ENCODE peak calls at places on chromosomes 5 and 9, in eight cellular contexts. P is cardiac septum; S is cerebellar cortex; H is choroid plexus epithelial cell; V is psoas muscle; K is activated CD4-positive, alpha-beta T cell treated with anti-CD3 and anti-CD28 coated beads, Interleukin-2, amount 10 ng/mL, durations not matched to agents 7 days and 5 days; Y is T-cell; A is activated naive CD4-positive, alpha-beta T cell. B is an unnamed sample.

GRCh38 chr5:172478256-172478655 is 23.9 kb upstream of the SH3PXD2B start:
- DNase-seq in P (peak; percentile 31), S (no peak), H (no peak), V (no peak), K (no peak), Y (no peak), A (no peak), B (no peak)

GRCh38 chr5:177312649-177313181 is 1.0 kb upstream of the MXD3 start:
- DNase-seq in P (no peak), S (no peak), H (no peak), V (no peak), K (peak; percentile 74), Y (no peak), A (no peak), B (no peak)

GRCh38 chr9:76181781-76182180 is 212.4 kb downstream of the RFK start:
- DNase-seq in P (no peak), S (no peak), H (no peak), V (no peak), K (no peak), Y (no peak), A (no peak), B (no peak)

GRCh38 chr9:98708933-98709911 is at the start of gene GABBR2:
- DNase-seq in P (no peak), S (no peak), H (no peak), V (no peak), K (no peak), Y (no peak), A (no peak), B (no peak)

GRCh38 chr5:125485003-125485641 is 738.7 kb upstream of the ZNF608 start:
- DNase-seq in P (no peak), S (peak; percentile 72), H (peak; percentile 95), V (no peak), K (no peak), Y (no peak), A (no peak), B (peak; percentile 12)

GRCh38 chr5:172035039-172035438 is 28.6 kb upstream of the FBXW11 start:
- DNase-seq in P (peak; percentile 24), S (no peak), H (no peak), V (no peak), K (no peak), Y (no peak), A (no peak), B (no peak)

GRCh38 chr9:97076238-97076637 is 37.3 kb upstream of the CTSV start:
- DNase-seq in P (no peak), S (no peak), H (no peak), V (no peak), K (no peak), Y (no peak), A (no peak), B (no peak)

GRCh38 chr9:79660615-79661014 is 88.8 kb downstream of the TLE4 start:
- DNase-seq in P (no peak), S (peak; percentile 82), H (no peak), V (no peak), K (no peak), Y (no peak), A (no peak), B (no peak)

GRCh38 chr5:73513996-73514395 is 15.8 kb downstream of the BTF3 start:
- DNase-seq in P (no peak), S (no peak), H (no peak), V (no peak), K (no peak), Y (no peak), A (no peak), B (no peak)

GRCh38 chr5:135729582-135729879 is 104.9 kb upstream of the SLC25A48 start:
- DNase-seq in P (no peak), S (peak; percentile 11), H (peak; percentile 14), V (no peak), K (no peak), Y (no peak), A (no peak), B (no peak)

GRCh38 chr5:5629579-5629978 is 207.1 kb downstream of the ICE1 start:
- DNase-seq in P (no peak), S (no peak), H (peak; percentile 43), V (no peak), K (no peak), Y (no peak), A (no peak), B (no peak)

GRCh38 chr9:82234160-82234943 is 245.8 kb downstream of the SPATA31D1 start:
- DNase-seq in P (no peak), S (no peak), H (no peak), V (no peak), K (no peak), Y (no peak), A (no peak), B (no peak)

GRCh38 chr9:136728548-136729123 is 14.1 kb downstream of the LCN10 start:
- DNase-seq in P (no peak), S (peak; percentile 43), H (peak; percentile 39), V (peak; percentile 46), K (no peak), Y (no peak), A (no peak), B (no peak)

GRCh38 chr5:1507961-1508678 is 15.6 kb downstream of the LPCAT1 start:
- DNase-seq in P (peak; percentile 57), S (peak; percentile 34), H (no peak), V (peak; percentile 4), K (no peak), Y (no peak), A (no peak), B (no peak)

GRCh38 chr9:119836036-119836435 is 466.8 kb upstream of the BRINP1 start:
- DNase-seq in P (no peak), S (no peak), H (no peak), V (no peak), K (no peak), Y (no peak), A (no peak), B (no peak)

GRCh38 chr5:141832131-141832530 is 46.1 kb downstream of the PCDH1 start:
- DNase-seq in P (no peak), S (no peak), H (peak; percentile 19), V (no peak), K (no peak), Y (no peak), A (no peak), B (no peak)

GRCh38 chr5:24864244-24864643 is 219.5 kb upstream of the CDH10 start:
- DNase-seq in P (no peak), S (no peak), H (no peak), V (no peak), K (no peak), Y (no peak), A (no peak), B (no peak)

GRCh38 chr9:85248514-85249312 is 493.0 kb downstream of the AGTPBP1 start:
- DNase-seq in P (no peak), S (no peak), H (peak; percentile 24), V (no peak), K (no peak), Y (no peak), A (no peak), B (no peak)

B was measured in tibial nerve.